ENCODE peak calls at places on chromosomes 13 and 19, in six cellular contexts. J is kidney epithelial cell, Q is occipital lobe, R is EL, H is retinal pigment epithelial cell, X is cardiac muscle cell. V is an unnamed sample.

GRCh38 chr19:11324079-11324661 is 15.3 kb downstream of the RAB3D start:
- DNase-seq in J (peak), Q (peak), R (peak), H (peak), X (peak), V (peak)

GRCh38 chr19:3198901-3199700 is 13.4 kb downstream of the NCLN start:
- DNase-seq in J (no peak), Q (no peak), R (no peak), H (no peak), X (no peak), V (no peak)

GRCh38 chr19:23523863-23524262 is 128.6 kb upstream of the ZNF91 start:
- DNase-seq in J (no peak), Q (no peak), R (no peak), H (no peak), X (no peak), V (no peak)

GRCh38 chr13:79185580-79185979 is 220.5 kb downstream of the RBM26 start:
- DNase-seq in J (no peak), Q (no peak), R (no peak), H (no peak), X (no peak), V (no peak)

GRCh38 chr19:12777217-12778019 is 2.1 kb upstream of the HOOK2 start:
- DNase-seq in J (no peak), Q (peak), R (peak), H (no peak), X (peak), V (peak)

GRCh38 chr13:27359203-27359821 is 65.1 kb upstream of the GTF3A start:
- DNase-seq in J (no peak), Q (peak), R (peak), H (no peak), X (peak), V (peak)

GRCh38 chr19:1591421-1592022 is 1.1 kb downstream of the MBD3 start:
- DNase-seq in J (no peak), Q (no peak), R (peak), H (no peak), X (peak), V (no peak)

GRCh38 chr19:30278882-30279254 is 93.3 kb upstream of the ZNF536 start:
- DNase-seq in J (no peak), Q (no peak), R (no peak), H (no peak), X (no peak), V (no peak)

GRCh38 chr19:4067396-4068057 is 828 bp upstream of the ZBTB7A start:
- DNase-seq in J (no peak), Q (no peak), R (no peak), H (no peak), X (no peak), V (peak)

GRCh38 chr13:21637296-21637695 is 33.3 kb upstream of the MICU2 start:
- DNase-seq in J (peak), Q (peak), R (peak), H (peak), X (peak), V (no peak)

GRCh38 chr19:51259348-51260245 is 8.7 kb downstream of the SIGLECL1 start:
- DNase-seq in J (no peak), Q (no peak), R (peak), H (no peak), X (peak), V (no peak)

GRCh38 chr13:113941571-113942191 is 32.2 kb downstream of the C13orf46 start:
- DNase-seq in J (no peak), Q (no peak), R (peak), H (no peak), X (peak), V (no peak)

GRCh38 chr13:91154553-91154952 is 192.9 kb upstream of the MIR17HG start:
- DNase-seq in J (no peak), Q (no peak), R (no peak), H (no peak), X (no peak), V (no peak)

GRCh38 chr19:5621945-5622464 is 571 bp downstream of the SAFB2 start:
- DNase-seq in J (no peak), Q (no peak), R (no peak), H (no peak), X (no peak), V (no peak)

GRCh38 chr13:94705081-94705751 is 7.1 kb downstream of the SOX21 start:
- DNase-seq in J (no peak), Q (no peak), R (no peak), H (no peak), X (no peak), V (no peak)

GRCh38 chr19:55598719-55599467 is 424 bp downstream of the FIZ1 start:
- DNase-seq in J (peak), Q (peak), R (peak), H (peak), X (peak), V (peak)

V was measured in osteocyte.